ENCODE peak calls at places on chromosomes 4 and X, in seven cellular contexts. P, T, U, M, D, O and Z are unnamed samples.
A peak's percentile ranks its signal among the peaks of the same experiment; 100 is the strongest.

GRCh38 chr4:185395255-185395955 is at the start of gene LRP2BP:
- DNase-seq in P (no peak), T (no peak), U (no peak), M (no peak), D (no peak), O (no peak), Z (no peak)

GRCh38 chrX:150621652-150622051 is 53.2 kb downstream of the MTM1 start:
- DNase-seq in P (no peak), T (no peak), U (no peak), M (no peak), D (no peak), O (no peak), Z (no peak)

GRCh38 chr4:84971319-84971932 is 4.9 kb upstream of the WDFY3 start:
- DNase-seq in P (no peak), T (peak; percentile 6), U (no peak), M (peak; percentile 8), D (no peak), O (peak; percentile 19), Z (no peak)

GRCh38 chrX:130778773-130779172 is 124.2 kb downstream of the ENOX2 start:
- DNase-seq in P (no peak), T (no peak), U (no peak), M (no peak), D (no peak), O (no peak), Z (no peak)

GRCh38 chr4:114156371-114156770 is 176.9 kb upstream of the ARSJ start:
- DNase-seq in P (no peak), T (no peak), U (no peak), M (no peak), D (no peak), O (no peak), Z (no peak)

GRCh38 chrX:70062076-70062475 is at the start of gene OTUD6A:
- DNase-seq in P (no peak), T (no peak), U (no peak), M (no peak), D (no peak), O (no peak), Z (no peak)

GRCh38 chrX:45689971-45690370 is 489.3 kb upstream of the DIPK2B start:
- DNase-seq in P (no peak), T (no peak), U (no peak), M (no peak), D (no peak), O (no peak), Z (no peak)

GRCh38 chr4:161252520-161253141 is 911.2 kb downstream of the FSTL5 start:
- DNase-seq in P (no peak), T (peak; percentile 4), U (no peak), M (no peak), D (no peak), O (peak; percentile 21), Z (no peak)

GRCh38 chr4:82429728-82430192 is 502 bp downstream of the HNRNPDL start:
- DNase-seq in P (no peak), T (no peak), U (no peak), M (peak; percentile 86), D (no peak), O (no peak), Z (no peak)

GRCh38 chrX:46236411-46236810 is 308.8 kb downstream of the ZNF674 start:
- DNase-seq in P (no peak), T (no peak), U (no peak), M (no peak), D (no peak), O (no peak), Z (no peak)